ENCODE peak calls at places on chromosomes 5 and 9, in eight cellular contexts. D, P, Q, Y, J, K, Z and G are unnamed samples.
A peak's percentile ranks its signal among the peaks of the same experiment; 100 is the strongest.

GRCh38 chr5:149422429-149423286 is 43.6 kb upstream of the IL17B start:
- DNase-seq in K (no peak), Y (peak; percentile 65), D (peak; percentile 64), Q (peak; percentile 95), J (peak; percentile 96), P (no peak), Z (peak; percentile 76), G (no peak)

GRCh38 chr5:151718168-151718567 is 31.5 kb upstream of the SPARC start:
- DNase-seq in P (no peak), Y (no peak), D (no peak), J (peak; percentile 35), Z (peak; percentile 40), Q (peak; percentile 70), K (no peak), G (no peak)

GRCh38 chr5:38660194-38660668 is 103.8 kb upstream of the LIFR start:
- DNase-seq in Q (no peak), Z (no peak), P (no peak), J (no peak), Y (no peak), K (no peak), D (peak; percentile 85), G (no peak)

GRCh38 chr5:72288923-72289322 is 31.1 kb downstream of the MRPS27 start:
- DNase-seq in Y (no peak), K (no peak), Z (no peak), Q (no peak), D (no peak), J (no peak), P (no peak), G (no peak)

GRCh38 chr9:99366601-99367000 is 144.5 kb downstream of the SEC61B start:
- DNase-seq in J (no peak), K (no peak), Q (peak; percentile 12), Y (no peak), D (no peak), Z (no peak), P (no peak), G (no peak)

GRCh38 chr5:84729326-84729725 is 344.6 kb upstream of the EDIL3 start:
- DNase-seq in Y (peak; percentile 8), D (no peak), P (no peak), Q (peak; percentile 29), J (no peak), K (no peak), Z (no peak), G (no peak)

GRCh38 chr5:133664422-133664821 is 52.1 kb upstream of the FSTL4 start:
- DNase-seq in Y (no peak), Z (peak; percentile 1), P (no peak), D (no peak), K (no peak), Q (peak; percentile 1), J (no peak), G (peak; percentile 24)

GRCh38 chr9:104775574-104775936 is 11.6 kb downstream of the NIPSNAP3B start:
- DNase-seq in Z (no peak), Q (no peak), Y (no peak), K (no peak), J (no peak), D (no peak), P (no peak), G (no peak)

GRCh38 chr5:65871182-65871581 is 55.2 kb upstream of the ERBIN start:
- DNase-seq in Y (peak; percentile 66), P (no peak), J (no peak), D (no peak), Q (peak; percentile 54), K (no peak), Z (peak; percentile 53), G (no peak)

GRCh38 chr5:52961238-52961637 is 27.9 kb upstream of the ITGA2 start:
- DNase-seq in Z (no peak), J (no peak), Y (no peak), K (no peak), P (no peak), D (no peak), Q (no peak), G (peak; percentile 20)

GRCh38 chr5:21642321-21642720 is 1210.8 kb downstream of the CDH12 start:
- DNase-seq in Y (no peak), Q (peak; percentile 4), D (no peak), Z (no peak), K (no peak), J (no peak), P (no peak), G (no peak)

GRCh38 chr9:136747161-136748060 is 914 bp downstream of the LCN6 start:
- DNase-seq in Z (no peak), K (no peak), Y (no peak), Q (no peak), P (no peak), J (no peak), D (no peak), G (no peak)

GRCh38 chr5:59596586-59597348 is 296.8 kb downstream of the PDE4D start:
- DNase-seq in P (no peak), K (no peak), D (no peak), Z (no peak), Q (peak; percentile 44), J (no peak), Y (no peak), G (no peak)

GRCh38 chr9:6563036-6563435 is 82.5 kb downstream of the GLDC start:
- DNase-seq in Z (no peak), Y (no peak), J (no peak), Q (no peak), P (no peak), D (no peak), K (no peak), G (no peak)

GRCh38 chr5:111685969-111686368 is 71.0 kb downstream of the NREP start:
- DNase-seq in K (no peak), Q (no peak), D (peak; percentile 75), Y (no peak), Z (no peak), P (no peak), J (no peak), G (no peak)

GRCh38 chr5:181223041-181223728 is at the start of gene TRIM41:
- DNase-seq in D (peak; percentile 99), Y (peak; percentile 84), Z (peak; percentile 96), J (peak; percentile 99), Q (peak; percentile 98), K (no peak), P (peak; percentile 97), G (peak; percentile 93)

GRCh38 chr9:137168907-137169763 is 716 bp downstream of the LRRC26 start:
- DNase-seq in Y (no peak), Q (peak; percentile 19), D (peak; percentile 89), J (no peak), P (no peak), K (no peak), Z (peak; percentile 7), G (no peak)

GRCh38 chr9:22114956-22115355 is 105.9 kb upstream of the CDKN2B start:
- DNase-seq in Q (peak; percentile 70), J (no peak), Z (no peak), Y (peak; percentile 56), P (no peak), K (no peak), D (no peak), G (no peak)

GRCh38 chr5:118553662-118554061 is 434.7 kb downstream of the DTWD2 start:
- DNase-seq in P (no peak), Z (peak; percentile 79), J (no peak), K (no peak), Y (peak; percentile 48), D (no peak), Q (peak; percentile 12), G (peak; percentile 99)

GRCh38 chr5:85663708-85664031 is 954.1 kb upstream of the COX7C start:
- DNase-seq in Q (no peak), Y (no peak), P (no peak), Z (no peak), J (no peak), D (no peak), K (no peak), G (no peak)

GRCh38 chr5:149904293-149904886 is 40.2 kb downstream of the PDE6A start:
- DNase-seq in J (no peak), Q (no peak), D (no peak), K (no peak), Y (no peak), P (no peak), Z (no peak), G (no peak)

GRCh38 chr5:72185717-72186388 is 78.6 kb downstream of the MAP1B start:
- DNase-seq in P (no peak), J (no peak), Z (no peak), D (no peak), K (no peak), Y (no peak), Q (no peak), G (no peak)

GRCh38 chr9:126624453-126624872 is 10.7 kb downstream of the LMX1B start:
- DNase-seq in Z (no peak), P (no peak), D (peak; percentile 59), Q (no peak), Y (no peak), J (no peak), K (no peak), G (no peak)

GRCh38 chr5:163503106-163504090 is 2.0 kb upstream of the MAT2B start:
- DNase-seq in Z (peak; percentile 52), P (peak; percentile 11), Y (no peak), D (peak; percentile 95), J (peak; percentile 86), K (peak; percentile 6), Q (peak; percentile 82), G (peak; percentile 70)

GRCh38 chr5:163760498-163760897 is 255.1 kb downstream of the MAT2B start:
- DNase-seq in Z (peak; percentile 48), Q (peak; percentile 99), D (no peak), P (no peak), Y (peak; percentile 97), K (no peak), J (no peak), G (no peak)

GRCh38 chr9:122562134-122562760 is 9.3 kb downstream of the OR1N2 start:
- DNase-seq in J (no peak), K (no peak), Y (no peak), P (no peak), D (peak; percentile 58), Q (no peak), Z (no peak), G (no peak)

GRCh38 chr5:136129445-136129844 is 3.2 kb upstream of the SMAD5 start:
- DNase-seq in P (no peak), Z (no peak), K (no peak), J (no peak), Y (no peak), Q (no peak), D (no peak), G (no peak)

GRCh38 chr5:1547655-1548054 is 23.9 kb upstream of the LPCAT1 start:
- DNase-seq in Y (no peak), Z (no peak), J (no peak), Q (no peak), P (no peak), K (no peak), D (no peak), G (no peak)

GRCh38 chr5:125033602-125034001 is 287.2 kb upstream of the ZNF608 start:
- DNase-seq in Y (no peak), K (no peak), P (no peak), J (no peak), Z (no peak), Q (no peak), D (no peak), G (no peak)

GRCh38 chr5:58440882-58441281 is 19.0 kb downstream of the PLK2 start:
- DNase-seq in K (no peak), P (no peak), Z (no peak), Y (no peak), J (no peak), D (no peak), Q (no peak), G (no peak)